ENCODE peak calls at places on chromosome 9, in six cellular contexts. U is HepG2, W is WTC11, H is K562, M is H1, E is GM12878. C is an unnamed sample.

GRCh38 chr9:96071245-96072124 is 196.0 kb downstream of the ERCC6L2 start:
- DNase-seq in E (no peak), H (peak; percentile 27), U (peak; percentile 16), W (peak; percentile 54), M (no peak), C (peak; percentile 16)

GRCh38 chr9:32430720-32431119 is 46.3 kb downstream of the ACO1 start:
- DNase-seq in W (no peak), U (no peak), E (no peak), M (no peak), H (no peak), C (no peak)

GRCh38 chr9:4804531-4805016 is 11.8 kb downstream of the RCL1 start:
- DNase-seq in M (no peak), U (no peak), H (no peak), W (no peak), E (no peak), C (no peak)

GRCh38 chr9:114401344-114401743 is 13.6 kb upstream of the AKNA start:
- DNase-seq in H (no peak), E (no peak), M (no peak), W (no peak), U (peak; percentile 77), C (no peak)

GRCh38 chr9:90296539-90296938 is 346.1 kb downstream of the DIRAS2 start:
- DNase-seq in H (no peak), E (no peak), M (no peak), W (no peak), U (no peak), C (no peak)

GRCh38 chr9:36781532-36781931 is 208.8 kb downstream of the MELK start:
- DNase-seq in E (no peak), W (no peak), U (peak; percentile 18), M (no peak), H (no peak), C (peak; percentile 13)

GRCh38 chr9:93436218-93436617 is 15.3 kb upstream of the FAM120A start:
- DNase-seq in E (no peak), U (no peak), H (no peak), M (no peak), W (no peak), C (no peak)

GRCh38 chr9:95373069-95373681 is 55.7 kb upstream of the FANCC start:
- DNase-seq in E (no peak), H (no peak), W (no peak), U (no peak), M (no peak), C (no peak)

GRCh38 chr9:5532790-5533189 is 22.5 kb downstream of the PDCD1LG2 start:
- DNase-seq in H (no peak), E (no peak), W (no peak), U (no peak), M (no peak), C (no peak)

GRCh38 chr9:114080195-114080772 is 2.2 kb upstream of the AMBP start:
- DNase-seq in W (no peak), M (no peak), H (no peak), E (no peak), U (no peak), C (no peak)

GRCh38 chr9:22452415-22453010 is 5.9 kb downstream of the DMRTA1 start:
- DNase-seq in H (no peak), M (no peak), E (no peak), U (peak; percentile 17), W (peak; percentile 39), C (peak; percentile 29)

GRCh38 chr9:81906656-81907055 is 21.6 kb upstream of the SPATA31D4 start:
- DNase-seq in M (no peak), E (no peak), U (no peak), W (no peak), H (no peak), C (no peak)
- TF ChIP-seq ATF3 in M (no peak), E (no peak), U (no peak), W (no peak), H (no peak), C (no peak)

DNA sequence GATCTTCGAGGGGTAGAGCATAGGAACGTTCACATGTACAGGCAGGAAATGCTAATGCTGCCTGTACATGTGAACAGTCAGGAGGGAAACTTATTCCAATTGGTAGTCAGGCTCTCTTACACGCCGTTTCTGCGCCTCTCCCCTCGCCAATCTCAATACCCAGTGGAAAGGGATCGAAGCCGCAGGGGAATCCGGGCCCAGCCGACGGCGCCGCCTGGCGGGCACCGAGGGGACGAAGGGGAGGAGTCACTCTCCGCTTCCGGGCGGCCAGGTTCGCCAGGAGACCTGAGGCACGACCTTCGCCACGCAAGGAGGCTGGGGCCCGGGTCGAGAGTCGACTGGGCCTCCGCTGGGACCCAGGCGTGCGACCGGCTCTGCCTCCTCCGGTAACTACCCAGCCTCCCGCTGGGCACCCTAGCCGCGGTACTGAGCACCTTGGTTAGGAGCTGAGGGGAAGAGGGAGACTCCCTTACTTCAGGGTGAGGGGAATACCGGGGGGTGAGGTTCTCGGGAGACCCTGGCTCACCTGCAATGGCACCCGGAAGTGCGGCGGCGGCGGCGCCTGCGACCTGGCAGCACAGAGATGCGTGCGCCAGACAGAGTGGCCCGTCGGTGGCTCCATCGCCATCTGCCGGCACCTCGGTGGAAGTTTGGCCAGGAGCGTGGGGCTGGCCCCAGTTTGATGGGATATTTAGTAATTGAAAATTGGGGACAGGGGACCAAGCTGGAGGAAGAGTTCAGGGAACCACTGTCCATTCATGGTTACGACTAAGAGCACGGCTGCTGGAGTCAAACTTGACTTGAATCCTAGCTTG is at the start of gene PIGO:
- DNase-seq in E (no peak), W (peak; percentile 91), H (peak; percentile 82), M (peak; percentile 74), U (peak; percentile 83), C (peak; percentile 81)
- TF ChIP-seq ATF3 in E (no peak), W (no peak), H (no peak), M (no peak), U (peak; percentile 13), C (no peak)

DNA sequence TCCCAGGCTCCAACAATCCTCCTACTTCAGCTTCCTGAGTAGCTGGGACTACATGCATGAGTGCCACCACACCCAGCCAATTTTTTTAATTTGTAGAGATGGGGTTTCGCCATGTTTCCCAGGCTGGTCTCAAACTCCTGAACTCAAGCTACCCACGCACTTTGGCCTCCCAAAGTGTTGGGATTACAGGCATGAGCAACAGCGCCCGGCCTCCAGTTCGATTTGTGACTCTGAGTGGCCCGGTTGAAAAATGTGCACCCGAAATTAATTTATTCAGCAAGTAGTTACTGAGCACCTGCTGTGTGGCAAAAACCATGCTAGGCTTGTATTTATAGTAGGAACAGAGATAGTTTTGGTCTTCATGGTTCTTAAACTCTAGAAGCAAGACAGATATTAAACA is 58.3 kb downstream of the MVB12B start:
- DNase-seq in M (no peak), H (no peak), U (no peak), W (no peak), E (no peak), C (no peak)
- TF ChIP-seq ATF3 in M (no peak), H (no peak), U (no peak), W (no peak), E (no peak), C (no peak)

GRCh38 chr9:124770359-124771020 is 621 bp downstream of the NR6A1 start:
- DNase-seq in E (no peak), H (peak; percentile 78), U (no peak), W (peak; percentile 41), M (no peak), C (no peak)

GRCh38 chr9:124768778-124769350 is 2.2 kb downstream of the NR6A1 start:
- DNase-seq in E (no peak), W (no peak), U (no peak), H (no peak), M (no peak), C (no peak)

GRCh38 chr9:124771021-124771866 is at the start of gene NR6A1:
- DNase-seq in E (peak; percentile 92), U (peak; percentile 92), H (peak; percentile 96), W (peak; percentile 98), M (peak; percentile 89), C (peak; percentile 95)

GRCh38 chr9:124768275-124768674 is 2.8 kb downstream of the NR6A1 start:
- DNase-seq in H (no peak), U (no peak), E (no peak), W (no peak), M (no peak), C (no peak)

GRCh38 chr9:124769451-124770358 is 1.4 kb downstream of the NR6A1 start:
- DNase-seq in U (peak; percentile 51), M (no peak), H (peak; percentile 48), W (peak; percentile 52), E (no peak), C (peak; percentile 85)
- TF ChIP-seq ATF3 in U (no peak), M (no peak), H (no peak), W (no peak), E (no peak), C (no peak)

C was measured in HCT116.